ENCODE peak calls at places on chromosomes 5 and 9, in nine cellular contexts. Y, B, Z, J, T, R, W, L and C are unnamed samples.

GRCh38 chr9:94111446-94111845 is 27.2 kb downstream of the PTPDC1 start:
- DNase-seq in Y (no peak), T (no peak), R (no peak), W (no peak), L (no peak), Z (no peak), B (no peak), J (no peak), C (no peak)

GRCh38 chr9:95131023-95131943 is 186.2 kb downstream of the FANCC start:
- DNase-seq in R (peak; percentile 79), L (peak; percentile 75), B (peak; percentile 63), Y (no peak), J (peak; percentile 83), Z (peak; percentile 50), T (peak; percentile 80), W (no peak), C (no peak)

GRCh38 chr5:92800360-92800759 is 780.7 kb downstream of the NR2F1-AS1 start:
- DNase-seq in Z (peak; percentile 8), Y (no peak), B (no peak), L (no peak), J (no peak), T (peak; percentile 23), R (no peak), W (no peak), C (no peak)

GRCh38 chr5:167065784-167066183 is 1225.7 kb upstream of the WWC1 start:
- DNase-seq in Z (no peak), W (no peak), T (no peak), J (no peak), B (peak; percentile 30), L (no peak), R (no peak), Y (no peak), C (no peak)

GRCh38 chr9:26863074-26863473 is 29.5 kb downstream of the CAAP1 start:
- DNase-seq in T (peak; percentile 48), L (no peak), B (no peak), Z (peak; percentile 19), R (no peak), J (no peak), Y (no peak), W (no peak), C (no peak)

GRCh38 chr5:111937091-111937490 is 180.1 kb upstream of the NREP start:
- DNase-seq in R (no peak), L (no peak), Z (no peak), Y (no peak), B (no peak), W (no peak), T (peak; percentile 81), J (no peak), C (no peak)

GRCh38 chr5:74063821-74064598 is 438.0 kb downstream of the ARHGEF28 start:
- DNase-seq in Z (peak; percentile 27), Y (no peak), B (no peak), T (peak; percentile 60), R (no peak), L (no peak), W (no peak), J (no peak), C (no peak)

GRCh38 chr9:16136961-16137360 is 584.1 kb downstream of the CCDC171 start:
- DNase-seq in T (peak; percentile 82), Z (peak; percentile 47), Y (no peak), R (no peak), L (no peak), B (no peak), W (no peak), J (peak; percentile 70), C (no peak)

GRCh38 chr9:134585746-134586706 is 55.6 kb upstream of the COL5A1 start:
- DNase-seq in Z (peak; percentile 85), W (no peak), B (no peak), Y (no peak), J (no peak), T (peak; percentile 51), L (no peak), R (peak; percentile 56), C (no peak)

GRCh38 chr9:11199335-11199734 is 586.5 kb upstream of the PTPRD start:
- DNase-seq in L (no peak), R (no peak), B (peak; percentile 2), Y (no peak), W (no peak), Z (no peak), T (no peak), J (no peak), C (no peak)

GRCh38 chr9:124251605-124252366 is 6.0 kb upstream of the NEK6 start:
- DNase-seq in Z (peak; percentile 75), Y (no peak), W (no peak), R (no peak), L (no peak), T (peak; percentile 58), B (no peak), J (no peak), C (no peak)

GRCh38 chr9:19551124-19551929 is 142.5 kb downstream of the ACER2 start:
- DNase-seq in Y (no peak), R (no peak), L (peak; percentile 21), Z (no peak), J (no peak), T (peak; percentile 4), W (no peak), B (peak; percentile 3), C (no peak)

GRCh38 chr5:167393328-167393727 is 898.1 kb upstream of the WWC1 start:
- DNase-seq in J (no peak), B (no peak), L (no peak), Y (no peak), Z (no peak), T (no peak), R (no peak), W (no peak), C (no peak)

GRCh38 chr5:67773439-67773988 is 442.0 kb upstream of the PIK3R1 start:
- DNase-seq in R (no peak), B (peak; percentile 24), J (no peak), Y (no peak), T (peak; percentile 79), Z (no peak), L (no peak), W (no peak), C (no peak)

GRCh38 chr5:150108711-150109605 is 22.6 kb upstream of the CSF1R start:
- DNase-seq in B (no peak), L (peak; percentile 8), W (no peak), R (no peak), Y (no peak), Z (no peak), J (no peak), T (no peak), C (peak; percentile 56)

GRCh38 chr5:10860645-10861455 is 99.8 kb upstream of the DAP start:
- DNase-seq in L (no peak), Y (no peak), W (no peak), Z (peak; percentile 47), R (no peak), J (no peak), T (peak; percentile 30), B (no peak), C (no peak)